ENCODE peak calls at places on chromosomes 16 and 17, in six cellular contexts. One of them, this sample, is unnamed.

GRCh38 chr17:146983-147761 is 9.8 kb downstream of the SCGB1C2 start:
- DNase-seq in stomach: peak; percentile 22
- DNase-seq in H54: no peak
- DNase-seq in uterus: peak; percentile 7
- DNase-seq in A549: no peak
- DNase-seq in Peyer's patch: peak; percentile 43
- DNase-seq in this sample: no peak

GRCh38 chr17:40568074-40568836 is 3.0 kb upstream of the CCR7 start:
- DNase-seq in stomach: no peak
- DNase-seq in H54: no peak
- DNase-seq in uterus: no peak
- DNase-seq in A549: no peak
- DNase-seq in Peyer's patch: no peak
- DNase-seq in this sample: no peak

GRCh38 chr17:78992542-78993212 is 13.0 kb upstream of the LGALS3BP start:
- DNase-seq in stomach: peak; percentile 27
- DNase-seq in H54: no peak
- DNase-seq in uterus: peak; percentile 4
- DNase-seq in A549: no peak
- DNase-seq in Peyer's patch: no peak
- DNase-seq in this sample: no peak

GRCh38 chr17:59383893-59384292 is 52.4 kb downstream of the YPEL2 start:
- DNase-seq in stomach: no peak
- DNase-seq in H54: no peak
- DNase-seq in uterus: no peak
- DNase-seq in A549: no peak
- DNase-seq in Peyer's patch: no peak
- DNase-seq in this sample: no peak

GRCh38 chr16:88541831-88542230 is 28.4 kb upstream of the ZC3H18 start:
- DNase-seq in stomach: no peak
- DNase-seq in H54: no peak
- DNase-seq in uterus: no peak
- DNase-seq in A549: no peak
- DNase-seq in Peyer's patch: no peak
- DNase-seq in this sample: no peak

GRCh38 chr17:30323262-30323894 is 10.5 kb downstream of the TMIGD1 start:
- DNase-seq in stomach: no peak
- DNase-seq in H54: no peak
- DNase-seq in uterus: no peak
- DNase-seq in A549: no peak
- DNase-seq in Peyer's patch: no peak
- DNase-seq in this sample: no peak

GRCh38 chr16:56935201-56935600 is 3.3 kb downstream of the HERPUD1 start:
- DNase-seq in stomach: no peak
- DNase-seq in H54: no peak
- DNase-seq in uterus: no peak
- DNase-seq in A549: no peak
- DNase-seq in Peyer's patch: no peak
- DNase-seq in this sample: no peak

GRCh38 chr16:598823-599739 is 9.2 kb downstream of the RAB40C start:
- DNase-seq in stomach: peak; percentile 42
- DNase-seq in H54: no peak
- DNase-seq in uterus: no peak
- DNase-seq in A549: no peak
- DNase-seq in Peyer's patch: no peak
- DNase-seq in this sample: no peak

GRCh38 chr16:69863882-69864281 is 87.3 kb upstream of the CLEC18A start:
- DNase-seq in stomach: no peak
- DNase-seq in H54: no peak
- DNase-seq in uterus: no peak
- DNase-seq in A549: no peak
- DNase-seq in Peyer's patch: no peak
- DNase-seq in this sample: no peak

GRCh38 chr17:45432405-45433113 is at the start of gene ARHGAP27:
- DNase-seq in stomach: peak; percentile 54
- DNase-seq in H54: no peak
- DNase-seq in uterus: peak; percentile 47
- DNase-seq in A549: no peak
- DNase-seq in Peyer's patch: peak; percentile 71
- DNase-seq in this sample: no peak

GRCh38 chr16:26196310-26196709 is 504.6 kb downstream of the HS3ST4 start:
- DNase-seq in stomach: no peak
- DNase-seq in H54: no peak
- DNase-seq in uterus: no peak
- DNase-seq in A549: no peak
- DNase-seq in Peyer's patch: no peak
- DNase-seq in this sample: no peak

GRCh38 chr17:37458805-37459204 is 30.9 kb upstream of the DUSP14 start:
- DNase-seq in stomach: no peak
- DNase-seq in H54: peak; percentile 47
- DNase-seq in uterus: no peak
- DNase-seq in A549: peak; percentile 44
- DNase-seq in Peyer's patch: no peak
- DNase-seq in this sample: no peak

GRCh38 chr16:81688182-81688581 is 90.9 kb upstream of the PLCG2 start:
- DNase-seq in stomach: no peak
- DNase-seq in H54: no peak
- DNase-seq in uterus: no peak
- DNase-seq in A549: no peak
- DNase-seq in Peyer's patch: no peak
- DNase-seq in this sample: no peak

GRCh38 chr16:77376358-77376757 is 58.5 kb downstream of the ADAMTS18 start:
- DNase-seq in stomach: no peak
- DNase-seq in H54: no peak
- DNase-seq in uterus: no peak
- DNase-seq in A549: peak; percentile 9
- DNase-seq in Peyer's patch: no peak
- DNase-seq in this sample: no peak

GRCh38 chr16:1332618-1333148 is 762 bp upstream of the BAIAP3 start:
- DNase-seq in stomach: no peak
- DNase-seq in H54: no peak
- DNase-seq in uterus: no peak
- DNase-seq in A549: no peak
- DNase-seq in Peyer's patch: no peak
- DNase-seq in this sample: no peak

GRCh38 chr17:31556969-31557620 is 165.6 kb downstream of the RAB11FIP4 start:
- DNase-seq in stomach: no peak
- DNase-seq in H54: no peak
- DNase-seq in uterus: no peak
- DNase-seq in A549: no peak
- DNase-seq in Peyer's patch: no peak
- DNase-seq in this sample: no peak

GRCh38 chr17:58121925-58122324 is 26.3 kb upstream of the OR4D1 start:
- DNase-seq in stomach: no peak
- DNase-seq in H54: peak; percentile 26
- DNase-seq in uterus: no peak
- DNase-seq in A549: peak; percentile 76
- DNase-seq in Peyer's patch: no peak
- DNase-seq in this sample: no peak

GRCh38 chr16:53257001-53257400 is 177.3 kb upstream of the RBL2 start:
- DNase-seq in stomach: no peak
- DNase-seq in H54: peak; percentile 5
- DNase-seq in uterus: no peak
- DNase-seq in A549: no peak
- DNase-seq in Peyer's patch: no peak
- DNase-seq in this sample: no peak

GRCh38 chr17:75635610-75636202 is 2.5 kb downstream of the SMIM5 start:
- DNase-seq in stomach: peak; percentile 93
- DNase-seq in H54: no peak
- DNase-seq in uterus: no peak
- DNase-seq in A549: no peak
- DNase-seq in Peyer's patch: peak; percentile 84
- DNase-seq in this sample: no peak

GRCh38 chr16:29820730-29821662 is 734 bp downstream of the MVP start:
- DNase-seq in stomach: peak; percentile 86
- DNase-seq in H54: no peak
- DNase-seq in uterus: peak; percentile 63
- DNase-seq in A549: peak; percentile 59
- DNase-seq in Peyer's patch: peak; percentile 88
- DNase-seq in this sample: peak; percentile 64

GRCh38 chr16:58024673-58025350 is 742 bp upstream of the MMP15 start:
- DNase-seq in stomach: peak; percentile 94
- DNase-seq in H54: no peak
- DNase-seq in uterus: no peak
- DNase-seq in A549: peak; percentile 25
- DNase-seq in Peyer's patch: peak; percentile 93
- DNase-seq in this sample: no peak
- TF ChIP-seq POLR2A in stomach: no peak
- TF ChIP-seq POLR2A in H54: no peak
- TF ChIP-seq POLR2A in uterus: no peak
- TF ChIP-seq POLR2A in A549: no peak
- TF ChIP-seq POLR2A in Peyer's patch: peak; percentile 47
- TF ChIP-seq POLR2A in this sample: no peak

DNA sequence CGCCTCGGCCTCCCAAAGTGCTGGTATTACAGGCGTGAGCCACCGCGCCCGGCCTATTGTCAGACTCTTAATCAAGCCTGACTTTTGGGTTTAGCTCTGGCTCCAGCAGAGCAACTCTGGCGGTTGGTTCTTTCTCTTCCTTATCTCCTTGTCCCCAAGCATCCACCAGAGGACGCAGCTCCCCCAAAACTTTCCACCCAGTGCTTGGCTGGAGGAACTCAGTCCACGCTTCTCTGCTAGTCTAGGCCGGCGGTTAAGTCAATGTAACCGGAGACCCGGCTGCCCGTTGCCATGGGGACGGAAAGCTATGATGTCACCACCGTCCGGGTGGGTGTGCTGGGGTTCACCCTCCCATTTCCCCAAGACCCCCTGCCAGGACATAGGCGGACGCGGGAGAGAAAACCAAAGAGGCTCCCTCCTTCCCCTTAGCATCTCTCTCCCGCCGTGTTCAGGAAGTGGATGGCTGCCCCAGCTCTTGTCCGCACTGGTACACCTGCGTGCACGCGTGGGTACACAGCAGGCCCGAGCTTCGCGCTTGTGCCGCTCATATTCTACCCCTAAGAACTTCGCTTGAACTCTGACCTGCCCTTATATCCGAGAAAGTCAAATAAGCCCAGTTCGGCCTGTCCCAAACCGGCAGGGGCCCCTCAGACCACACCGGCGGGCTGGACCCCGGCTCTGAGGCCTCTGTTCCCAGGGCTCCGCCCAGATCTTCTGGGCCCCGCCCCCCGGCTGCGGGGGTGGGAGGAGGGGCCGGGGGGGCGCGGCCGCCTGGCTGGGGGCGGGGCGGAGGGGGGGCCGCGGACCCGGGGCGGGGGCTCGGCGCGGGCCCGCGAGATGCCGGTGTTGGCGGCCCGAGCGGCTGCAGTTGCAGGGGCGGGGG is at the start of gene RND2:
- DNase-seq in stomach: peak; percentile 76
- DNase-seq in H54: peak; percentile 100
- DNase-seq in uterus: peak; percentile 94
- DNase-seq in A549: peak; percentile 96
- DNase-seq in Peyer's patch: peak; percentile 76
- DNase-seq in this sample: peak; percentile 89
- TF ChIP-seq POLR2A in stomach: no peak
- TF ChIP-seq POLR2A in H54: no peak
- TF ChIP-seq POLR2A in uterus: peak; percentile 82
- TF ChIP-seq POLR2A in A549: peak; percentile 46
- TF ChIP-seq POLR2A in Peyer's patch: no peak
- TF ChIP-seq POLR2A in this sample: no peak

DNA sequence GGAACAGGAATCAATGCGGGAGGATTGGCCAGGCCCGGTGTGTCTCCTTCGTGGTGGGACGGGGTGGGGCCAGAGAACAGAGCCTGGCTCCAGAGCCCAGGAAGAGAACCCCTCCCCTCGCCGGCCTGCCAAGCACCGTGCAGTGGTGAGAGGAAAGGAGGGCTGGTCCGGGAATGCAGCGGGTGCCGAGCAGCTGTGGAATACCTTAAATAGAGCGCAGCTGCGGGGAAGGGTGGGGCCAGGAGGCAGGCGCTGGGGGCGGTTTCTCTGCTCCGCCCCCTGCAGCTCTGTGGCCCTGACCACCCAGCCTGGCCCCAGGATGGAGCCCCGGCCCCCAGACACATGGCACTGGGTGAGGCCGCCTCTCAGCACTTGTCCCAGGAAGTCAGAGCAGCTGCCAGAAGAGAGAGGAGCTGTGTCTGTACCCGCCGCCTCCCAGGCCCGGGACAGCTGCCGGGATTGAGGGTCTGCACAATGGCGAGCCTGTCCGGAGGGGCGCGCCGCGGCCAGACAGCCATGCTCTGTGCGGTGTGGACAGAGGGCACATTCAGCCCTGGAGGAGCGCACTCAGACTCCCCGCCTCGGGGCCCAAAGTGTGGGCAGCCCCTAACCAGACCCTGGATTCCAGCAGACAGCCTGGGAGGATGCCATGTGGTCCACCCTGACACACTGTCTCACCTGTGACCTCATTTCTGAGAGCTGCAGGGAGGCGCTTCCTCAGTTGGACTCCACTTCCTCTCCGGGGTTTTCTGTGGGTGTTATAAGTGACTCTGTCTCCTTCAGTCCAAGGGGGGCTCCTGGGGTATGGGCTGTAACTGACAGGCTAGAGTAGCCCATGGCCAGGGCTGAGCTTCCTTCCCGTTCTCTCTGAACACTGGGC is 268.8 kb downstream of the SEC14L1 start:
- DNase-seq in stomach: peak; percentile 77
- DNase-seq in H54: no peak
- DNase-seq in uterus: peak; percentile 89
- DNase-seq in A549: no peak
- DNase-seq in Peyer's patch: no peak
- DNase-seq in this sample: no peak
- TF ChIP-seq POLR2A in stomach: no peak
- TF ChIP-seq POLR2A in H54: no peak
- TF ChIP-seq POLR2A in uterus: peak; percentile 35
- TF ChIP-seq POLR2A in A549: no peak
- TF ChIP-seq POLR2A in Peyer's patch: no peak
- TF ChIP-seq POLR2A in this sample: no peak

GRCh38 chr17:55360971-55361370 is 60.7 kb downstream of the MMD start:
- DNase-seq in stomach: no peak
- DNase-seq in H54: no peak
- DNase-seq in uterus: no peak
- DNase-seq in A549: no peak
- DNase-seq in Peyer's patch: no peak
- DNase-seq in this sample: no peak

GRCh38 chr17:55366020-55366481 is 55.6 kb downstream of the MMD start:
- DNase-seq in stomach: no peak
- DNase-seq in H54: no peak
- DNase-seq in uterus: no peak
- DNase-seq in A549: no peak
- DNase-seq in Peyer's patch: no peak
- DNase-seq in this sample: no peak
- TF ChIP-seq POLR2A in stomach: no peak
- TF ChIP-seq POLR2A in H54: no peak
- TF ChIP-seq POLR2A in uterus: no peak
- TF ChIP-seq POLR2A in A549: no peak
- TF ChIP-seq POLR2A in Peyer's patch: no peak
- TF ChIP-seq POLR2A in this sample: no peak